ENCODE peak calls at places on chromosome 14, in four cellular contexts. N is cardiac muscle cell, Z is AG09309, E is retinal pigment epithelial cell. W is an unnamed sample.
A peak's percentile ranks its signal among the peaks of the same experiment; 100 is the strongest.

GRCh38 chr14:68124885-68125731 is 305.5 kb downstream of the RAD51B start:
- DNase-seq in E (no peak), N (peak; percentile 57), Z (no peak), W (no peak)

GRCh38 chr14:91103116-91103515 is 10.8 kb upstream of the DGLUCY start:
- DNase-seq in N (peak; percentile 63), E (no peak), Z (no peak), W (no peak)

GRCh38 chr14:41749425-41749824 is 142.7 kb downstream of the LRFN5 start:
- DNase-seq in E (no peak), N (peak; percentile 36), Z (no peak), W (no peak)

GRCh38 chr14:95562892-95563685 is 28.2 kb downstream of the GLRX5 start:
- DNase-seq in E (no peak), Z (no peak), N (peak; percentile 40), W (no peak)

GRCh38 chr14:67357583-67358354 is 1.8 kb downstream of the ATP6V1D start:
- DNase-seq in Z (no peak), N (no peak), E (no peak), W (no peak)

GRCh38 chr14:99792551-99793212 is 531 bp upstream of the EML1 start:
- DNase-seq in Z (no peak), N (peak; percentile 33), E (no peak), W (no peak)

GRCh38 chr14:73457050-73457934 is 1.1 kb downstream of the NUMB start:
- DNase-seq in Z (no peak), N (peak; percentile 26), E (no peak), W (no peak)

GRCh38 chr14:59481407-59482119 is 2.6 kb downstream of the L3HYPDH start:
- DNase-seq in Z (no peak), E (no peak), N (peak; percentile 76), W (peak; percentile 64)

GRCh38 chr14:99716091-99716849 is 32.2 kb downstream of the CYP46A1 start:
- DNase-seq in Z (no peak), E (no peak), N (no peak), W (no peak)

GRCh38 chr14:85122690-85123089 is 407.3 kb upstream of the FLRT2 start:
- DNase-seq in E (peak; percentile 71), N (peak; percentile 23), Z (peak; percentile 25), W (peak; percentile 7)

GRCh38 chr14:19823765-19824164 is 20.2 kb downstream of the OR4N2 start:
- DNase-seq in Z (no peak), E (no peak), N (no peak), W (no peak)

GRCh38 chr14:21191809-21192446 is 36.1 kb upstream of the OR5AU1 start:
- DNase-seq in Z (no peak), N (peak; percentile 56), E (no peak), W (no peak)

GRCh38 chr14:51004801-51005526 is 60.7 kb upstream of the PYGL start:
- DNase-seq in Z (no peak), N (peak; percentile 68), E (peak; percentile 86), W (no peak)

GRCh38 chr14:38777401-38777800 is 325.6 kb downstream of the SEC23A start:
- DNase-seq in E (no peak), N (no peak), Z (no peak), W (no peak)

GRCh38 chr14:106622200-106622745 is 1095.9 kb downstream of the TMEM121 start:
- DNase-seq in Z (no peak), N (no peak), E (no peak), W (no peak)

GRCh38 chr14:50668008-50668851 is at the start of gene SAV1:
- DNase-seq in Z (peak; percentile 55), N (peak; percentile 84), E (no peak), W (peak; percentile 32)

GRCh38 chr14:29518335-29518734 is 409.3 kb downstream of the PRKD1 start:
- DNase-seq in Z (no peak), N (peak; percentile 22), E (no peak), W (no peak)

GRCh38 chr14:89252887-89253532 is 164.0 kb downstream of the FOXN3 start:
- DNase-seq in N (peak; percentile 27), Z (no peak), E (no peak), W (no peak)
- TF ChIP-seq CTCF in N (no peak), Z (no peak), E (no peak), W (no peak)

GRCh38 chr14:23538049-23538718 is 13.4 kb downstream of the ZFHX2 start:
- DNase-seq in E (no peak), N (no peak), Z (no peak), W (no peak)

GRCh38 chr14:23539867-23540469 is 11.6 kb downstream of the ZFHX2 start:
- DNase-seq in Z (no peak), E (no peak), N (no peak), W (no peak)

GRCh38 chr14:23538785-23539184 is 12.8 kb downstream of the ZFHX2 start:
- DNase-seq in E (no peak), N (peak; percentile 53), Z (no peak), W (no peak)

GRCh38 chr14:23537351-23538048 is 14.1 kb downstream of the ZFHX2 start:
- DNase-seq in Z (no peak), N (no peak), E (no peak), W (no peak)

GRCh38 chr14:23539209-23539866 is 12.2 kb downstream of the ZFHX2 start:
- DNase-seq in E (no peak), Z (no peak), N (peak; percentile 59), W (no peak)
- TF ChIP-seq CTCF in E (peak; percentile 91), Z (peak; percentile 68), N (peak; percentile 77), W (peak; percentile 66)

GRCh38 chr14:63487724-63488123 is 55.5 kb downstream of the PPP2R5E start:
- DNase-seq in E (no peak), Z (no peak), N (no peak), W (no peak)

GRCh38 chr14:63492391-63492790 is 50.8 kb downstream of the PPP2R5E start:
- DNase-seq in N (peak; percentile 37), Z (peak; percentile 56), E (peak; percentile 55), W (peak; percentile 29)

GRCh38 chr14:63496837-63497400 is 46.3 kb downstream of the PPP2R5E start:
- DNase-seq in E (no peak), N (no peak), Z (no peak), W (no peak)

GRCh38 chr14:63493246-63493645 is 49.9 kb downstream of the PPP2R5E start:
- DNase-seq in N (peak; percentile 32), E (no peak), Z (no peak), W (no peak)
- TF ChIP-seq CTCF in N (peak; percentile 10), E (peak; percentile 35), Z (peak; percentile 24), W (peak; percentile 3)

GRCh38 chr14:93206793-93207467 is at the start of the genes GON7 and UBR7:
- DNase-seq in Z (peak; percentile 84), E (peak; percentile 89), N (peak; percentile 97), W (peak; percentile 89)
- TF ChIP-seq CTCF in Z (peak; percentile 46), E (peak; percentile 20), N (peak; percentile 31), W (peak; percentile 31)

DNA sequence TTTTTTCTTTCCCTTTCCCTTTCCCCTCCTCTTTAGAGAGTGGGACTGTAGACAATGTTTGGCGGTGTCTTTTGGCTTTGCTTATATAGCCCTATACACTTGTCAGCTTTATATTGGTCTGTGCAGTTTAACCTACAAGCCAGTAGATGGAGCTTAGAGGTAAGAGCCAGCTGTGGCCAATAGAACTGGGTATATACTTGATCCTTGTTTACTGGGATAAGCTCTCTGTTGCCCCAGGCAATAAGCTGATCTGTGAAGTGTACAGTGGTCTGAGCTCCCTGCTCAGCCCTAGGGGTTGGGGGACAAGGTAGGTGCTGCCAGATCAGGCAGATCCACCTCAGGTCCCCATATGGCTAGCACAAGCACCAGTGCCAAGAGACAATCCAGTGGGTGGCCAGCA is 434.1 kb downstream of the NOVA1 start:
- DNase-seq in E (peak; percentile 52), Z (no peak), N (peak; percentile 66), W (no peak)
- TF ChIP-seq CTCF in E (peak; percentile 80), Z (no peak), N (peak; percentile 66), W (peak; percentile 41)

GRCh38 chr14:64673748-64674147 is 30.5 kb upstream of the PLEKHG3 start:
- DNase-seq in N (no peak), E (no peak), Z (no peak), W (no peak)
- TF ChIP-seq CTCF in N (no peak), E (no peak), Z (no peak), W (no peak)

DNA sequence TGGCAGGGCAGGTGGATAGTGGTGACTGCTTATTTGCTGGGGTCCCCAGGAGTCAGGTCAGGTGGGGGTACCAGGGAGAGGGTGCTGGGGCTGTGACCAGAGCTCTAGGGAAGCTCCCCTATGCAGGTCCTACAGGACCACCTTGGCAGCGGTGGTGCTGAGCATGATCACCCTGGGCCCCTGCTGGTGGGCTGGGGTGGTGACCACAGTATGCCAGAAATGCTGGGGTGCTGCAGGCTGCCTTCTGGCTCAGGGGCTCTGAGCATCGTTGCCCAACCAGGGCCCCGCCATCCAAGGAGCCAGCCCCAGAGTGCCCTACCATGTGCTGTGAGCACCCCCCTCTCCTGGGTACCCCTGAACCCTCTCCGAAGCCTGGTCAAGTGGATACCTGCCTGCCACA is 17.5 kb upstream of the NUDT14 start:
- DNase-seq in Z (no peak), N (no peak), E (no peak), W (no peak)
- TF ChIP-seq CTCF in Z (no peak), N (no peak), E (peak; percentile 24), W (no peak)

DNA sequence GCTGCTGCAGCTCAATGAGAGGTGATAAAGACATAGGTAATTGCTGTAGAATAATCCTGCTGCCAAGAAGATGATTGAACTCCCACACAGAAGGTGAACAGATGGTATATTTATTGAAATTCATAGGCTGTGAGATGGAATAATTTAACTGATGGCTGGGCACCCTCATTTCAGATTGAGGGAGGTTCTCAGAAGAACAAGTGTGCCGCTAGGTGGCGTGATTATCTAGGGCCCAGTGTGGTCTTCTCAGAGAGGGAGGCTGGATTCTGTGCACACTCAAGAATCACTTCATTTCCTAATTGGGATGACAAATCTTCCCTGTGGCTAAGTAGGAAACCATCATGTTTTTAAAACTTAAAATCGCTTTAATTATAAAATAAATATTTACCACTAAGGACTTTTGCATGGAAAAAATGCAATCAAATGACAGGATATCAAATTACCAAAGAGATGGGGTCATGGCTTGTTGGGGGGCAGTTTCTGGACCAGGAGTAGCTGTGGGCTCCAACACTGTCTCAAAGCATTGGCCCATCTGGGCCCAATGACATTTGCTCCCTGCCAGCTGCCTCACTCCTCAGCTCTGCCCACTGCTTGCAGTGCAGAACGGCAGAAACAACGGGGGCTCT is 132.3 kb downstream of the SNAPC1 start:
- DNase-seq in N (peak; percentile 80), E (peak; percentile 17), Z (peak; percentile 49), W (peak; percentile 31)
- TF ChIP-seq CTCF in N (peak; percentile 86), E (peak; percentile 81), Z (peak; percentile 70), W (peak; percentile 70)

DNA sequence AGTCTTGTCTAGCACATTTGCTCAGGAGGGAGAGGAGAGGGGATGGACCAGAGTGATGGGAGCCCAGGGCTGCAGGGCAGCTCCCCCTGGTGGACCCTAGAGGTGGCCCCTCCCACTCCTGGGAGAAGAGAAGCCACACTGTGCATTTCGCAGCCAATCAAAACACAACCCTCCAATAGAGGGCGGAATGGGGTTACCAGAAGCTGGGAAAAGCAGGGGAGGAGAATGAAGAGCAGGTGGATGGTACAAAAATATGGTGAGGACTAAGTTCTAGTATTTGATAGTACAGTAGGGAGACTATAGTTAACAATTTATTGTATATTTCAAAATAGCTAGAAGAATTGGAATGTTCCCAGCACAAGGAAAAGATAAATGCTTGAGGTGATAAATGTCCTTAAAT is 23.6 kb downstream of the VASH1 start:
- DNase-seq in N (peak; percentile 88), Z (peak; percentile 23), E (peak; percentile 29), W (no peak)
- TF ChIP-seq CTCF in N (peak; percentile 99), Z (peak; percentile 97), E (peak; percentile 99), W (peak; percentile 90)

W was measured in AG09319.